ENCODE peak calls at places on chromosomes 7 and 10, in seven cellular contexts. One of them, this sample, is unnamed.

GRCh38 chr7:126394406-126394805 is 858.3 kb downstream of the GRM8 start:
- DNase-seq in stimulated activated CD4-positive, alpha-beta T cell treated with anti-CD3 and anti-CD28 coated beads, Interleukin-12 subunit alpha, Interleukin-12 subunit beta, amount 100 ng/mL, for 4 hours: no peak
- DNase-seq in HEK293T: no peak
- DNase-seq in Peyer's patch: no peak
- DNase-seq in GDM1: no peak
- DNase-seq in activated CD4-positive, CD25-positive, alpha-beta regulatory T cell: no peak
- DNase-seq in NCI-H774: no peak
- DNase-seq in this sample: no peak

GRCh38 chr7:5596046-5596895 is 172.6 kb upstream of the TNRC18 start:
- DNase-seq in stimulated activated CD4-positive, alpha-beta T cell treated with anti-CD3 and anti-CD28 coated beads, Interleukin-12 subunit alpha, Interleukin-12 subunit beta, amount 100 ng/mL, for 4 hours: peak; percentile 71
- DNase-seq in HEK293T: no peak
- DNase-seq in Peyer's patch: peak; percentile 30
- DNase-seq in GDM1: peak; percentile 87
- DNase-seq in activated CD4-positive, CD25-positive, alpha-beta regulatory T cell: peak; percentile 40
- DNase-seq in NCI-H774: no peak
- DNase-seq in this sample: peak; percentile 78

GRCh38 chr7:99390941-99391602 is 16.5 kb downstream of the ARPC1B start:
- DNase-seq in stimulated activated CD4-positive, alpha-beta T cell treated with anti-CD3 and anti-CD28 coated beads, Interleukin-12 subunit alpha, Interleukin-12 subunit beta, amount 100 ng/mL, for 4 hours: no peak
- DNase-seq in HEK293T: no peak
- DNase-seq in Peyer's patch: no peak
- DNase-seq in GDM1: no peak
- DNase-seq in activated CD4-positive, CD25-positive, alpha-beta regulatory T cell: no peak
- DNase-seq in NCI-H774: no peak
- DNase-seq in this sample: no peak

GRCh38 chr7:96720843-96721242 is 11.2 kb upstream of the SEM1 start:
- DNase-seq in stimulated activated CD4-positive, alpha-beta T cell treated with anti-CD3 and anti-CD28 coated beads, Interleukin-12 subunit alpha, Interleukin-12 subunit beta, amount 100 ng/mL, for 4 hours: no peak
- DNase-seq in HEK293T: no peak
- DNase-seq in Peyer's patch: no peak
- DNase-seq in GDM1: no peak
- DNase-seq in activated CD4-positive, CD25-positive, alpha-beta regulatory T cell: no peak
- DNase-seq in NCI-H774: no peak
- DNase-seq in this sample: no peak

GRCh38 chr7:46881507-46882127 is 700.3 kb downstream of the TNS3 start:
- DNase-seq in stimulated activated CD4-positive, alpha-beta T cell treated with anti-CD3 and anti-CD28 coated beads, Interleukin-12 subunit alpha, Interleukin-12 subunit beta, amount 100 ng/mL, for 4 hours: no peak
- DNase-seq in HEK293T: no peak
- DNase-seq in Peyer's patch: no peak
- DNase-seq in GDM1: no peak
- DNase-seq in activated CD4-positive, CD25-positive, alpha-beta regulatory T cell: no peak
- DNase-seq in NCI-H774: no peak
- DNase-seq in this sample: no peak

GRCh38 chr7:50962962-50963374 is 180.3 kb upstream of the GRB10 start:
- DNase-seq in stimulated activated CD4-positive, alpha-beta T cell treated with anti-CD3 and anti-CD28 coated beads, Interleukin-12 subunit alpha, Interleukin-12 subunit beta, amount 100 ng/mL, for 4 hours: no peak
- DNase-seq in HEK293T: peak; percentile 28
- DNase-seq in Peyer's patch: no peak
- DNase-seq in GDM1: no peak
- DNase-seq in activated CD4-positive, CD25-positive, alpha-beta regulatory T cell: no peak
- DNase-seq in NCI-H774: peak; percentile 74
- DNase-seq in this sample: no peak

GRCh38 chr10:110686941-110687340 is 42.8 kb downstream of the RBM20 start:
- DNase-seq in stimulated activated CD4-positive, alpha-beta T cell treated with anti-CD3 and anti-CD28 coated beads, Interleukin-12 subunit alpha, Interleukin-12 subunit beta, amount 100 ng/mL, for 4 hours: no peak
- DNase-seq in HEK293T: no peak
- DNase-seq in Peyer's patch: no peak
- DNase-seq in GDM1: no peak
- DNase-seq in activated CD4-positive, CD25-positive, alpha-beta regulatory T cell: no peak
- DNase-seq in NCI-H774: no peak
- DNase-seq in this sample: no peak

GRCh38 chr7:35725280-35725680 is 30.3 kb upstream of the HERPUD2 start:
- DNase-seq in stimulated activated CD4-positive, alpha-beta T cell treated with anti-CD3 and anti-CD28 coated beads, Interleukin-12 subunit alpha, Interleukin-12 subunit beta, amount 100 ng/mL, for 4 hours: no peak
- DNase-seq in HEK293T: no peak
- DNase-seq in Peyer's patch: peak; percentile 85
- DNase-seq in GDM1: no peak
- DNase-seq in activated CD4-positive, CD25-positive, alpha-beta regulatory T cell: no peak
- DNase-seq in NCI-H774: no peak
- DNase-seq in this sample: no peak

GRCh38 chr10:3955954-3956617 is 171.1 kb upstream of the KLF6 start:
- DNase-seq in stimulated activated CD4-positive, alpha-beta T cell treated with anti-CD3 and anti-CD28 coated beads, Interleukin-12 subunit alpha, Interleukin-12 subunit beta, amount 100 ng/mL, for 4 hours: no peak
- DNase-seq in HEK293T: no peak
- DNase-seq in Peyer's patch: no peak
- DNase-seq in GDM1: no peak
- DNase-seq in activated CD4-positive, CD25-positive, alpha-beta regulatory T cell: no peak
- DNase-seq in NCI-H774: peak; percentile 81
- DNase-seq in this sample: no peak

GRCh38 chr7:16668978-16669377 is 23.0 kb downstream of the BZW2 start:
- DNase-seq in stimulated activated CD4-positive, alpha-beta T cell treated with anti-CD3 and anti-CD28 coated beads, Interleukin-12 subunit alpha, Interleukin-12 subunit beta, amount 100 ng/mL, for 4 hours: no peak
- DNase-seq in HEK293T: no peak
- DNase-seq in Peyer's patch: no peak
- DNase-seq in GDM1: no peak
- DNase-seq in activated CD4-positive, CD25-positive, alpha-beta regulatory T cell: no peak
- DNase-seq in NCI-H774: no peak
- DNase-seq in this sample: no peak

GRCh38 chr7:47143344-47143743 is 438.6 kb downstream of the TNS3 start:
- DNase-seq in stimulated activated CD4-positive, alpha-beta T cell treated with anti-CD3 and anti-CD28 coated beads, Interleukin-12 subunit alpha, Interleukin-12 subunit beta, amount 100 ng/mL, for 4 hours: no peak
- DNase-seq in HEK293T: no peak
- DNase-seq in Peyer's patch: no peak
- DNase-seq in GDM1: no peak
- DNase-seq in activated CD4-positive, CD25-positive, alpha-beta regulatory T cell: no peak
- DNase-seq in NCI-H774: no peak
- DNase-seq in this sample: no peak

GRCh38 chr10:124743188-124744046 is 761 bp downstream of the FAM53B start:
- DNase-seq in stimulated activated CD4-positive, alpha-beta T cell treated with anti-CD3 and anti-CD28 coated beads, Interleukin-12 subunit alpha, Interleukin-12 subunit beta, amount 100 ng/mL, for 4 hours: no peak
- DNase-seq in HEK293T: peak; percentile 42
- DNase-seq in Peyer's patch: no peak
- DNase-seq in GDM1: no peak
- DNase-seq in activated CD4-positive, CD25-positive, alpha-beta regulatory T cell: peak; percentile 25
- DNase-seq in NCI-H774: no peak
- DNase-seq in this sample: no peak

GRCh38 chr7:82481499-82482097 is 38.0 kb upstream of the CACNA2D1 start:
- DNase-seq in stimulated activated CD4-positive, alpha-beta T cell treated with anti-CD3 and anti-CD28 coated beads, Interleukin-12 subunit alpha, Interleukin-12 subunit beta, amount 100 ng/mL, for 4 hours: no peak
- DNase-seq in HEK293T: peak; percentile 10
- DNase-seq in Peyer's patch: no peak
- DNase-seq in GDM1: no peak
- DNase-seq in activated CD4-positive, CD25-positive, alpha-beta regulatory T cell: no peak
- DNase-seq in NCI-H774: peak; percentile 11
- DNase-seq in this sample: no peak

GRCh38 chr10:17841055-17841454 is 31.9 kb downstream of the MRC1 start:
- DNase-seq in stimulated activated CD4-positive, alpha-beta T cell treated with anti-CD3 and anti-CD28 coated beads, Interleukin-12 subunit alpha, Interleukin-12 subunit beta, amount 100 ng/mL, for 4 hours: no peak
- DNase-seq in HEK293T: no peak
- DNase-seq in Peyer's patch: no peak
- DNase-seq in GDM1: no peak
- DNase-seq in activated CD4-positive, CD25-positive, alpha-beta regulatory T cell: no peak
- DNase-seq in NCI-H774: no peak
- DNase-seq in this sample: no peak

GRCh38 chr10:8670461-8670860 is 616.0 kb downstream of the GATA3 start:
- DNase-seq in stimulated activated CD4-positive, alpha-beta T cell treated with anti-CD3 and anti-CD28 coated beads, Interleukin-12 subunit alpha, Interleukin-12 subunit beta, amount 100 ng/mL, for 4 hours: no peak
- DNase-seq in HEK293T: no peak
- DNase-seq in Peyer's patch: no peak
- DNase-seq in GDM1: no peak
- DNase-seq in activated CD4-positive, CD25-positive, alpha-beta regulatory T cell: no peak
- DNase-seq in NCI-H774: no peak
- DNase-seq in this sample: no peak

GRCh38 chr7:40519009-40519408 is 384.2 kb downstream of the SUGCT start:
- DNase-seq in stimulated activated CD4-positive, alpha-beta T cell treated with anti-CD3 and anti-CD28 coated beads, Interleukin-12 subunit alpha, Interleukin-12 subunit beta, amount 100 ng/mL, for 4 hours: no peak
- DNase-seq in HEK293T: no peak
- DNase-seq in Peyer's patch: no peak
- DNase-seq in GDM1: no peak
- DNase-seq in activated CD4-positive, CD25-positive, alpha-beta regulatory T cell: no peak
- DNase-seq in NCI-H774: no peak
- DNase-seq in this sample: no peak

GRCh38 chr7:153529651-153530165 is 522.5 kb upstream of the DPP6 start:
- DNase-seq in stimulated activated CD4-positive, alpha-beta T cell treated with anti-CD3 and anti-CD28 coated beads, Interleukin-12 subunit alpha, Interleukin-12 subunit beta, amount 100 ng/mL, for 4 hours: no peak
- DNase-seq in HEK293T: no peak
- DNase-seq in Peyer's patch: no peak
- DNase-seq in GDM1: no peak
- DNase-seq in activated CD4-positive, CD25-positive, alpha-beta regulatory T cell: no peak
- DNase-seq in NCI-H774: no peak
- DNase-seq in this sample: no peak

GRCh38 chr7:137932881-137933269 is 69.0 kb downstream of the CREB3L2 start:
- DNase-seq in stimulated activated CD4-positive, alpha-beta T cell treated with anti-CD3 and anti-CD28 coated beads, Interleukin-12 subunit alpha, Interleukin-12 subunit beta, amount 100 ng/mL, for 4 hours: no peak
- DNase-seq in HEK293T: no peak
- DNase-seq in Peyer's patch: no peak
- DNase-seq in GDM1: peak; percentile 8
- DNase-seq in activated CD4-positive, CD25-positive, alpha-beta regulatory T cell: no peak
- DNase-seq in NCI-H774: no peak
- DNase-seq in this sample: no peak

GRCh38 chr10:47206449-47207279 is 93.3 kb upstream of the GDF10 start:
- DNase-seq in stimulated activated CD4-positive, alpha-beta T cell treated with anti-CD3 and anti-CD28 coated beads, Interleukin-12 subunit alpha, Interleukin-12 subunit beta, amount 100 ng/mL, for 4 hours: no peak
- DNase-seq in HEK293T: no peak
- DNase-seq in Peyer's patch: no peak
- DNase-seq in GDM1: no peak
- DNase-seq in activated CD4-positive, CD25-positive, alpha-beta regulatory T cell: no peak
- DNase-seq in NCI-H774: no peak
- DNase-seq in this sample: no peak

GRCh38 chr7:101169838-101170531 is 4.6 kb upstream of the VGF start:
- DNase-seq in stimulated activated CD4-positive, alpha-beta T cell treated with anti-CD3 and anti-CD28 coated beads, Interleukin-12 subunit alpha, Interleukin-12 subunit beta, amount 100 ng/mL, for 4 hours: peak; percentile 79
- DNase-seq in HEK293T: peak; percentile 70
- DNase-seq in Peyer's patch: peak; percentile 57
- DNase-seq in GDM1: peak; percentile 42
- DNase-seq in activated CD4-positive, CD25-positive, alpha-beta regulatory T cell: peak; percentile 59
- DNase-seq in NCI-H774: peak; percentile 24
- DNase-seq in this sample: peak; percentile 72

GRCh38 chr7:84025332-84025927 is 169.2 kb downstream of the SEMA3A start:
- DNase-seq in stimulated activated CD4-positive, alpha-beta T cell treated with anti-CD3 and anti-CD28 coated beads, Interleukin-12 subunit alpha, Interleukin-12 subunit beta, amount 100 ng/mL, for 4 hours: no peak
- DNase-seq in HEK293T: no peak
- DNase-seq in Peyer's patch: no peak
- DNase-seq in GDM1: no peak
- DNase-seq in activated CD4-positive, CD25-positive, alpha-beta regulatory T cell: no peak
- DNase-seq in NCI-H774: no peak
- DNase-seq in this sample: no peak

GRCh38 chr10:22544325-22545068 is 169.9 kb downstream of the PIP4K2A start:
- DNase-seq in stimulated activated CD4-positive, alpha-beta T cell treated with anti-CD3 and anti-CD28 coated beads, Interleukin-12 subunit alpha, Interleukin-12 subunit beta, amount 100 ng/mL, for 4 hours: no peak
- DNase-seq in HEK293T: no peak
- DNase-seq in Peyer's patch: no peak
- DNase-seq in GDM1: no peak
- DNase-seq in activated CD4-positive, CD25-positive, alpha-beta regulatory T cell: no peak
- DNase-seq in NCI-H774: no peak
- DNase-seq in this sample: no peak

GRCh38 chr10:104246981-104247380 is 7.7 kb upstream of the GSTO1 start:
- DNase-seq in stimulated activated CD4-positive, alpha-beta T cell treated with anti-CD3 and anti-CD28 coated beads, Interleukin-12 subunit alpha, Interleukin-12 subunit beta, amount 100 ng/mL, for 4 hours: no peak
- DNase-seq in HEK293T: no peak
- DNase-seq in Peyer's patch: no peak
- DNase-seq in GDM1: peak; percentile 13
- DNase-seq in activated CD4-positive, CD25-positive, alpha-beta regulatory T cell: no peak
- DNase-seq in NCI-H774: no peak
- DNase-seq in this sample: no peak

GRCh38 chr10:132546567-132547420 is 9.2 kb downstream of the INPP5A start:
- DNase-seq in stimulated activated CD4-positive, alpha-beta T cell treated with anti-CD3 and anti-CD28 coated beads, Interleukin-12 subunit alpha, Interleukin-12 subunit beta, amount 100 ng/mL, for 4 hours: no peak
- DNase-seq in HEK293T: no peak
- DNase-seq in Peyer's patch: peak; percentile 72
- DNase-seq in GDM1: no peak
- DNase-seq in activated CD4-positive, CD25-positive, alpha-beta regulatory T cell: no peak
- DNase-seq in NCI-H774: no peak
- DNase-seq in this sample: no peak

GRCh38 chr7:108200326-108200725 is 70.2 kb upstream of the LAMB4 start:
- DNase-seq in stimulated activated CD4-positive, alpha-beta T cell treated with anti-CD3 and anti-CD28 coated beads, Interleukin-12 subunit alpha, Interleukin-12 subunit beta, amount 100 ng/mL, for 4 hours: no peak
- DNase-seq in HEK293T: no peak
- DNase-seq in Peyer's patch: no peak
- DNase-seq in GDM1: no peak
- DNase-seq in activated CD4-positive, CD25-positive, alpha-beta regulatory T cell: no peak
- DNase-seq in NCI-H774: no peak
- DNase-seq in this sample: no peak

GRCh38 chr10:104334965-104335650 is 3.2 kb downstream of the ITPRIP start:
- DNase-seq in stimulated activated CD4-positive, alpha-beta T cell treated with anti-CD3 and anti-CD28 coated beads, Interleukin-12 subunit alpha, Interleukin-12 subunit beta, amount 100 ng/mL, for 4 hours: no peak
- DNase-seq in HEK293T: no peak
- DNase-seq in Peyer's patch: no peak
- DNase-seq in GDM1: no peak
- DNase-seq in activated CD4-positive, CD25-positive, alpha-beta regulatory T cell: no peak
- DNase-seq in NCI-H774: no peak
- DNase-seq in this sample: no peak

GRCh38 chr10:77176224-77176623 is 461.4 kb downstream of the KCNMA1 start:
- DNase-seq in stimulated activated CD4-positive, alpha-beta T cell treated with anti-CD3 and anti-CD28 coated beads, Interleukin-12 subunit alpha, Interleukin-12 subunit beta, amount 100 ng/mL, for 4 hours: no peak
- DNase-seq in HEK293T: no peak
- DNase-seq in Peyer's patch: no peak
- DNase-seq in GDM1: no peak
- DNase-seq in activated CD4-positive, CD25-positive, alpha-beta regulatory T cell: no peak
- DNase-seq in NCI-H774: no peak
- DNase-seq in this sample: no peak

GRCh38 chr10:119834188-119834587 is 38.5 kb downstream of the MCMBP start:
- DNase-seq in stimulated activated CD4-positive, alpha-beta T cell treated with anti-CD3 and anti-CD28 coated beads, Interleukin-12 subunit alpha, Interleukin-12 subunit beta, amount 100 ng/mL, for 4 hours: no peak
- DNase-seq in HEK293T: no peak
- DNase-seq in Peyer's patch: no peak
- DNase-seq in GDM1: no peak
- DNase-seq in activated CD4-positive, CD25-positive, alpha-beta regulatory T cell: no peak
- DNase-seq in NCI-H774: no peak
- DNase-seq in this sample: no peak

GRCh38 chr10:129883637-129884389 is 80.3 kb downstream of the EBF3 start:
- DNase-seq in stimulated activated CD4-positive, alpha-beta T cell treated with anti-CD3 and anti-CD28 coated beads, Interleukin-12 subunit alpha, Interleukin-12 subunit beta, amount 100 ng/mL, for 4 hours: no peak
- DNase-seq in HEK293T: no peak
- DNase-seq in Peyer's patch: no peak
- DNase-seq in GDM1: no peak
- DNase-seq in activated CD4-positive, CD25-positive, alpha-beta regulatory T cell: no peak
- DNase-seq in NCI-H774: no peak
- DNase-seq in this sample: no peak

GRCh38 chr7:134690614-134691504 is 44.2 kb downstream of the BPGM start:
- DNase-seq in stimulated activated CD4-positive, alpha-beta T cell treated with anti-CD3 and anti-CD28 coated beads, Interleukin-12 subunit alpha, Interleukin-12 subunit beta, amount 100 ng/mL, for 4 hours: no peak
- DNase-seq in HEK293T: no peak
- DNase-seq in Peyer's patch: no peak
- DNase-seq in GDM1: no peak
- DNase-seq in activated CD4-positive, CD25-positive, alpha-beta regulatory T cell: no peak
- DNase-seq in NCI-H774: no peak
- DNase-seq in this sample: no peak

GRCh38 chr7:3201937-3202715 is 98.9 kb upstream of the SDK1 start:
- DNase-seq in stimulated activated CD4-positive, alpha-beta T cell treated with anti-CD3 and anti-CD28 coated beads, Interleukin-12 subunit alpha, Interleukin-12 subunit beta, amount 100 ng/mL, for 4 hours: no peak
- DNase-seq in HEK293T: no peak
- DNase-seq in Peyer's patch: no peak
- DNase-seq in GDM1: no peak
- DNase-seq in activated CD4-positive, CD25-positive, alpha-beta regulatory T cell: no peak
- DNase-seq in NCI-H774: no peak
- DNase-seq in this sample: no peak

GRCh38 chr7:46035166-46035565 is 114.1 kb upstream of the IGFBP3 start:
- DNase-seq in stimulated activated CD4-positive, alpha-beta T cell treated with anti-CD3 and anti-CD28 coated beads, Interleukin-12 subunit alpha, Interleukin-12 subunit beta, amount 100 ng/mL, for 4 hours: no peak
- DNase-seq in HEK293T: no peak
- DNase-seq in Peyer's patch: no peak
- DNase-seq in GDM1: no peak
- DNase-seq in activated CD4-positive, CD25-positive, alpha-beta regulatory T cell: no peak
- DNase-seq in NCI-H774: no peak
- DNase-seq in this sample: no peak

This sample was measured in GM12891.